ENCODE peak calls at places on chromosomes 7 and 10, in four cellular contexts. One of them, this sample, is unnamed.

GRCh38 chr10:15763001-15763400 is 43.3 kb upstream of the ITGA8 start:
- DNase-seq in LoVo: no peak
- DNase-seq in NCI-H1092 treated with DMSO at 0.1 percent for 48 hours: no peak
- DNase-seq in ACHN: no peak
- DNase-seq in this sample: no peak

GRCh38 chr10:127877116-127877515 is 15.6 kb downstream of the CLRN3 start:
- DNase-seq in LoVo: no peak
- DNase-seq in NCI-H1092 treated with DMSO at 0.1 percent for 48 hours: no peak
- DNase-seq in ACHN: no peak
- DNase-seq in this sample: no peak

GRCh38 chr7:75039709-75040108 is 33.9 kb downstream of the RCC1L start:
- DNase-seq in LoVo: no peak
- DNase-seq in NCI-H1092 treated with DMSO at 0.1 percent for 48 hours: no peak
- DNase-seq in ACHN: no peak
- DNase-seq in this sample: no peak

GRCh38 chr10:3777876-3778707 is 6.9 kb downstream of the KLF6 start:
- DNase-seq in LoVo: no peak
- DNase-seq in NCI-H1092 treated with DMSO at 0.1 percent for 48 hours: no peak
- DNase-seq in ACHN: no peak
- DNase-seq in this sample: peak

GRCh38 chr7:31772211-31772610 is 85.2 kb downstream of the PPP1R17 start:
- DNase-seq in LoVo: no peak
- DNase-seq in NCI-H1092 treated with DMSO at 0.1 percent for 48 hours: no peak
- DNase-seq in ACHN: no peak
- DNase-seq in this sample: no peak

GRCh38 chr7:139775829-139776266 is 1.9 kb downstream of the HIPK2 start:
- DNase-seq in LoVo: peak
- DNase-seq in NCI-H1092 treated with DMSO at 0.1 percent for 48 hours: peak
- DNase-seq in ACHN: peak
- DNase-seq in this sample: peak

GRCh38 chr10:110634527-110635209 is 9.5 kb upstream of the RBM20 start:
- DNase-seq in LoVo: peak
- DNase-seq in NCI-H1092 treated with DMSO at 0.1 percent for 48 hours: peak
- DNase-seq in ACHN: no peak
- DNase-seq in this sample: peak

GRCh38 chr10:79242620-79243152 is 104.6 kb upstream of the PPIF start:
- DNase-seq in LoVo: no peak
- DNase-seq in NCI-H1092 treated with DMSO at 0.1 percent for 48 hours: peak
- DNase-seq in ACHN: no peak
- DNase-seq in this sample: no peak

GRCh38 chr7:44288381-44288685 is 37.1 kb downstream of the CAMK2B start:
- DNase-seq in LoVo: no peak
- DNase-seq in NCI-H1092 treated with DMSO at 0.1 percent for 48 hours: no peak
- DNase-seq in ACHN: no peak
- DNase-seq in this sample: no peak

GRCh38 chr7:131039355-131039762 is 288.3 kb upstream of the MKLN1 start:
- DNase-seq in LoVo: no peak
- DNase-seq in NCI-H1092 treated with DMSO at 0.1 percent for 48 hours: no peak
- DNase-seq in ACHN: no peak
- DNase-seq in this sample: no peak

GRCh38 chr7:28509256-28510021 is 97.1 kb downstream of the CREB5 start:
- DNase-seq in LoVo: no peak
- DNase-seq in NCI-H1092 treated with DMSO at 0.1 percent for 48 hours: no peak
- DNase-seq in ACHN: no peak
- DNase-seq in this sample: no peak

GRCh38 chr7:33959676-33960075 is 54.3 kb downstream of the BMPER start:
- DNase-seq in LoVo: no peak
- DNase-seq in NCI-H1092 treated with DMSO at 0.1 percent for 48 hours: no peak
- DNase-seq in ACHN: no peak
- DNase-seq in this sample: no peak

GRCh38 chr7:26081627-26082026 is 70.4 kb upstream of the NFE2L3 start:
- DNase-seq in LoVo: peak
- DNase-seq in NCI-H1092 treated with DMSO at 0.1 percent for 48 hours: no peak
- DNase-seq in ACHN: no peak
- DNase-seq in this sample: peak

GRCh38 chr10:76218045-76218444 is 786.6 kb downstream of the LRMDA start:
- DNase-seq in LoVo: no peak
- DNase-seq in NCI-H1092 treated with DMSO at 0.1 percent for 48 hours: no peak
- DNase-seq in ACHN: no peak
- DNase-seq in this sample: no peak

GRCh38 chr7:149310113-149310836 is 48.3 kb downstream of the ZNF783 start:
- DNase-seq in LoVo: peak
- DNase-seq in NCI-H1092 treated with DMSO at 0.1 percent for 48 hours: peak
- DNase-seq in ACHN: peak
- DNase-seq in this sample: peak

GRCh38 chr10:70277396-70278030 is 6.3 kb downstream of the NPFFR1 start:
- DNase-seq in LoVo: no peak
- DNase-seq in NCI-H1092 treated with DMSO at 0.1 percent for 48 hours: no peak
- DNase-seq in ACHN: no peak
- DNase-seq in this sample: no peak

GRCh38 chr7:51067757-51068156 is 248.9 kb downstream of the COBL start:
- DNase-seq in LoVo: peak
- DNase-seq in NCI-H1092 treated with DMSO at 0.1 percent for 48 hours: peak
- DNase-seq in ACHN: peak
- DNase-seq in this sample: peak

GRCh38 chr10:21510218-21511070 is 15.0 kb downstream of the SKIDA1 start:
- DNase-seq in LoVo: no peak
- DNase-seq in NCI-H1092 treated with DMSO at 0.1 percent for 48 hours: no peak
- DNase-seq in ACHN: no peak
- DNase-seq in this sample: no peak

GRCh38 chr10:77619964-77620703 is 17.5 kb downstream of the KCNMA1 start:
- DNase-seq in LoVo: no peak
- DNase-seq in NCI-H1092 treated with DMSO at 0.1 percent for 48 hours: no peak
- DNase-seq in ACHN: no peak
- DNase-seq in this sample: no peak

GRCh38 chr10:104584541-104584940 is 56.5 kb upstream of the SORCS3 start:
- DNase-seq in LoVo: no peak
- DNase-seq in NCI-H1092 treated with DMSO at 0.1 percent for 48 hours: no peak
- DNase-seq in ACHN: no peak
- DNase-seq in this sample: no peak

GRCh38 chr10:29304259-29305030 is 15.6 kb downstream of the LYZL1 start:
- DNase-seq in LoVo: peak
- DNase-seq in NCI-H1092 treated with DMSO at 0.1 percent for 48 hours: peak
- DNase-seq in ACHN: peak
- DNase-seq in this sample: peak

GRCh38 chr10:26909753-26910152 is 49.0 kb upstream of the ABI1 start:
- DNase-seq in LoVo: no peak
- DNase-seq in NCI-H1092 treated with DMSO at 0.1 percent for 48 hours: no peak
- DNase-seq in ACHN: no peak
- DNase-seq in this sample: no peak

GRCh38 chr7:200704-201103 is 8.3 kb downstream of the FAM20C start:
- DNase-seq in LoVo: no peak
- DNase-seq in NCI-H1092 treated with DMSO at 0.1 percent for 48 hours: no peak
- DNase-seq in ACHN: no peak
- DNase-seq in this sample: no peak

GRCh38 chr7:13055732-13056369 is 368.4 kb downstream of the ARL4A start:
- DNase-seq in LoVo: no peak
- DNase-seq in NCI-H1092 treated with DMSO at 0.1 percent for 48 hours: no peak
- DNase-seq in ACHN: no peak
- DNase-seq in this sample: no peak

GRCh38 chr10:90136731-90137316 is 435.4 kb downstream of the KIF20B start:
- DNase-seq in LoVo: no peak
- DNase-seq in NCI-H1092 treated with DMSO at 0.1 percent for 48 hours: no peak
- DNase-seq in ACHN: peak
- DNase-seq in this sample: no peak